ENCODE peak calls at places on chromosomes 16 and 17, in five cellular contexts. R, G, L, C and O are unnamed samples.

GRCh38 chr17:951388-952132 is 28.0 kb downstream of the NXN start:
- DNase-seq in R (peak; percentile 95), G (peak; percentile 42), L (no peak), C (no peak), O (no peak)

GRCh38 chr16:67252806-67253497 is 4.2 kb downstream of the SLC9A5 start:
- DNase-seq in R (no peak), G (no peak), L (no peak), C (no peak), O (no peak)

GRCh38 chr17:52383493-52384100 is 225.1 kb upstream of the CA10 start:
- DNase-seq in R (no peak), G (peak; percentile 39), L (no peak), C (peak; percentile 38), O (peak; percentile 24)

GRCh38 chr16:47939690-47940089 is 216.1 kb downstream of the ABCC12 start:
- DNase-seq in R (no peak), G (no peak), L (no peak), C (no peak), O (no peak)

GRCh38 chr17:12230411-12230810 is 209.7 kb downstream of the MAP2K4 start:
- DNase-seq in R (no peak), G (peak; percentile 45), L (no peak), C (no peak), O (no peak)

GRCh38 chr16:85394511-85395206 is 218.5 kb upstream of the GSE1 start:
- DNase-seq in R (no peak), G (no peak), L (no peak), C (no peak), O (no peak)

GRCh38 chr17:49603238-49603637 is 27.6 kb downstream of the NXPH3 start:
- DNase-seq in R (peak; percentile 6), G (peak; percentile 36), L (no peak), C (no peak), O (peak; percentile 16)

GRCh38 chr17:43467981-43468541 is 15.7 kb upstream of the DHX8 start:
- DNase-seq in R (peak; percentile 88), G (peak; percentile 79), L (no peak), C (no peak), O (no peak)

GRCh38 chr17:16929281-16929680 is 42.6 kb downstream of the TNFRSF13B start:
- DNase-seq in R (no peak), G (no peak), L (no peak), C (no peak), O (no peak)

GRCh38 chr16:30761427-30761927 is 385 bp downstream of the CFAP119 start:
- DNase-seq in R (peak; percentile 36), G (peak; percentile 24), L (no peak), C (peak; percentile 37), O (no peak)

GRCh38 chr16:57036945-57037344 is 47.6 kb downstream of the NLRC5 start:
- DNase-seq in R (no peak), G (no peak), L (no peak), C (no peak), O (no peak)

GRCh38 chr17:15363702-15364101 is 22.3 kb upstream of the TEKT3 start:
- DNase-seq in R (no peak), G (no peak), L (no peak), C (no peak), O (no peak)

GRCh38 chr17:17940451-17940911 is 31.7 kb downstream of the TOM1L2 start:
- DNase-seq in R (peak; percentile 47), G (peak; percentile 48), L (no peak), C (no peak), O (no peak)

GRCh38 chr16:67805718-67806427 is 487 bp downstream of the RANBP10 start:
- DNase-seq in R (no peak), G (no peak), L (no peak), C (peak; percentile 24), O (no peak)

GRCh38 chr17:71727723-71728122 is 393.1 kb upstream of the SOX9 start:
- DNase-seq in R (no peak), G (no peak), L (no peak), C (no peak), O (no peak)

GRCh38 chr16:50196736-50197135 is 43.6 kb downstream of the TENT4B start:
- DNase-seq in R (no peak), G (peak; percentile 29), L (no peak), C (no peak), O (no peak)

GRCh38 chr17:74619077-74619673 is 4.4 kb downstream of the CD300E start:
- DNase-seq in R (no peak), G (no peak), L (no peak), C (no peak), O (no peak)

GRCh38 chr17:81197409-81197795 is 25.4 kb downstream of the CEP131 start:
- DNase-seq in R (no peak), G (no peak), L (no peak), C (no peak), O (no peak)